ENCODE peak calls at places on chromosomes 7 and 10, in eight cellular contexts. One of them, this sample, is unnamed.

GRCh38 chr7:55309040-55309991 is 55.8 kb upstream of the LANCL2 start:
- DNase-seq in mesothelial cell of epicardium: no peak
- DNase-seq in fibroblast of lung: no peak
- DNase-seq in BE2C: no peak
- DNase-seq in GM12864: peak
- DNase-seq in RWPE2: no peak
- DNase-seq in GM06990: peak
- DNase-seq in AG04450: no peak
- DNase-seq in this sample: peak

GRCh38 chr7:155007947-155008346 is 5.0 kb upstream of the PAXIP1 start:
- DNase-seq in mesothelial cell of epicardium: no peak
- DNase-seq in fibroblast of lung: peak
- DNase-seq in BE2C: peak
- DNase-seq in GM12864: no peak
- DNase-seq in RWPE2: no peak
- DNase-seq in GM06990: no peak
- DNase-seq in AG04450: no peak
- DNase-seq in this sample: peak

GRCh38 chr7:123916240-123916724 is 8.8 kb upstream of the SPAM1 start:
- DNase-seq in mesothelial cell of epicardium: no peak
- DNase-seq in fibroblast of lung: peak
- DNase-seq in BE2C: no peak
- DNase-seq in GM12864: no peak
- DNase-seq in RWPE2: no peak
- DNase-seq in GM06990: no peak
- DNase-seq in AG04450: no peak
- DNase-seq in this sample: peak

GRCh38 chr10:57657164-57657765 is 610.4 kb downstream of the IPMK start:
- DNase-seq in mesothelial cell of epicardium: peak
- DNase-seq in fibroblast of lung: peak
- DNase-seq in BE2C: peak
- DNase-seq in GM12864: peak
- DNase-seq in RWPE2: peak
- DNase-seq in GM06990: peak
- DNase-seq in AG04450: no peak
- DNase-seq in this sample: peak

GRCh38 chr7:84790873-84791272 is 396.0 kb downstream of the SEMA3D start:
- DNase-seq in mesothelial cell of epicardium: no peak
- DNase-seq in fibroblast of lung: peak
- DNase-seq in BE2C: no peak
- DNase-seq in GM12864: no peak
- DNase-seq in RWPE2: no peak
- DNase-seq in GM06990: no peak
- DNase-seq in AG04450: no peak
- DNase-seq in this sample: no peak

GRCh38 chr10:132543916-132544743 is 6.5 kb downstream of the INPP5A start:
- DNase-seq in mesothelial cell of epicardium: no peak
- DNase-seq in fibroblast of lung: no peak
- DNase-seq in BE2C: no peak
- DNase-seq in GM12864: no peak
- DNase-seq in RWPE2: no peak
- DNase-seq in GM06990: no peak
- DNase-seq in AG04450: no peak
- DNase-seq in this sample: peak

GRCh38 chr7:114663502-114663901 is 248.9 kb downstream of the FOXP2 start:
- DNase-seq in mesothelial cell of epicardium: no peak
- DNase-seq in fibroblast of lung: peak
- DNase-seq in BE2C: no peak
- DNase-seq in GM12864: peak
- DNase-seq in RWPE2: no peak
- DNase-seq in GM06990: peak
- DNase-seq in AG04450: peak
- DNase-seq in this sample: no peak

GRCh38 chr10:78588194-78588811 is 480.5 kb upstream of the ZMIZ1 start:
- DNase-seq in mesothelial cell of epicardium: peak
- DNase-seq in fibroblast of lung: peak
- DNase-seq in BE2C: peak
- DNase-seq in GM12864: no peak
- DNase-seq in RWPE2: no peak
- DNase-seq in GM06990: no peak
- DNase-seq in AG04450: peak
- DNase-seq in this sample: no peak

GRCh38 chr10:99976886-99977391 is 32.8 kb downstream of the DNMBP start:
- DNase-seq in mesothelial cell of epicardium: no peak
- DNase-seq in fibroblast of lung: peak
- DNase-seq in BE2C: no peak
- DNase-seq in GM12864: no peak
- DNase-seq in RWPE2: peak
- DNase-seq in GM06990: no peak
- DNase-seq in AG04450: peak
- DNase-seq in this sample: no peak

GRCh38 chr10:124717911-124718734 is 26.1 kb downstream of the FAM53B start:
- DNase-seq in mesothelial cell of epicardium: no peak
- DNase-seq in fibroblast of lung: no peak
- DNase-seq in BE2C: no peak
- DNase-seq in GM12864: peak
- DNase-seq in RWPE2: no peak
- DNase-seq in GM06990: peak
- DNase-seq in AG04450: no peak
- DNase-seq in this sample: peak

GRCh38 chr10:130300608-130301025 is 164.4 kb downstream of the GLRX3 start:
- DNase-seq in mesothelial cell of epicardium: no peak
- DNase-seq in fibroblast of lung: peak
- DNase-seq in BE2C: no peak
- DNase-seq in GM12864: no peak
- DNase-seq in RWPE2: no peak
- DNase-seq in GM06990: no peak
- DNase-seq in AG04450: no peak
- DNase-seq in this sample: no peak

GRCh38 chr7:8217200-8218068 is 44.5 kb downstream of the ICA1 start:
- DNase-seq in mesothelial cell of epicardium: no peak
- DNase-seq in fibroblast of lung: peak
- DNase-seq in BE2C: peak
- DNase-seq in GM12864: peak
- DNase-seq in RWPE2: no peak
- DNase-seq in GM06990: peak
- DNase-seq in AG04450: peak
- DNase-seq in this sample: peak

GRCh38 chr7:87628780-87629569 is 777 bp downstream of the RUNDC3B start:
- DNase-seq in mesothelial cell of epicardium: peak
- DNase-seq in fibroblast of lung: no peak
- DNase-seq in BE2C: peak
- DNase-seq in GM12864: no peak
- DNase-seq in RWPE2: no peak
- DNase-seq in GM06990: no peak
- DNase-seq in AG04450: no peak
- DNase-seq in this sample: peak

GRCh38 chr7:29243777-29244655 is 49.4 kb downstream of the CHN2 start:
- DNase-seq in mesothelial cell of epicardium: no peak
- DNase-seq in fibroblast of lung: no peak
- DNase-seq in BE2C: no peak
- DNase-seq in GM12864: no peak
- DNase-seq in RWPE2: no peak
- DNase-seq in GM06990: peak
- DNase-seq in AG04450: no peak
- DNase-seq in this sample: no peak

DNA sequence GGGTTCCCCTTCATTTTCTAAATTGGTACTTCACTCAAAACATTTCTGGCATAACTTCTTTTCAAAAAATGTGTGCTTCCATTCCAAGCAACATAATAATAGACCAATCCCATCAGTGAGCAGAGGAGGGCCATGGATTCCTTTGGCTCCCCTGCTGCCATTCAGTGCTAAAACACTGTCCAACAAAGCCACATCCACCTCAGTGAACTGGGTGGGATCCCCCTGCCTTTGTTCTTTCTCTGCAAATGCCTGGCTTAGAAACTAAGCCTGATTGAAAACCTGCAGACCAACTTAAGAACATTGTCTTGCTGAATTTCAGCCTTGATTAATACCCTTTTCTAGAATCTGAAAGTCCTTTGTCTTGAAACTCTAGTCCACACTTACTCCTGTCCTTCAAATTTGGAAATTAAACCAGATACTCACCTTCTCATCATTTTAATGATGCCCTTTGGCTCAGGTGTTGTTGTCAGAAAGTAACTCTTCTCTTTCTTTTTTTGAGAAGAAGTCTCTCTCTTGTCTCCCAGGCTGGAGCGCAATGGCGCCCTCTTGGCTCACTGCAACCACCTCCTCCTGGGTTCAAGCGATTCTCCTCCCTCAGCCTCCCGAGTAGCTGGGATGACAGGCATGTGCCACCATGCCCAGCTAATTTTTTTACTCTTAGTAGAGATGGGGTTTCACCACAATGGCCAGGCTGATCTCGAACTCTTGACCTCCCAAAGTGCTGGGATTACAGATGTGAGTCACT is 132.3 kb downstream of the PLXNA4 start:
- DNase-seq in mesothelial cell of epicardium: no peak
- DNase-seq in fibroblast of lung: no peak
- DNase-seq in BE2C: no peak
- DNase-seq in GM12864: no peak
- DNase-seq in RWPE2: no peak
- DNase-seq in GM06990: no peak
- DNase-seq in AG04450: no peak
- DNase-seq in this sample: no peak
- TF ChIP-seq CTCF in mesothelial cell of epicardium: no peak
- TF ChIP-seq CTCF in fibroblast of lung: no peak
- TF ChIP-seq CTCF in BE2C: no peak
- TF ChIP-seq CTCF in GM12864: no peak
- TF ChIP-seq CTCF in RWPE2: no peak
- TF ChIP-seq CTCF in GM06990: no peak
- TF ChIP-seq CTCF in AG04450: no peak
- TF ChIP-seq CTCF in this sample: no peak

DNA sequence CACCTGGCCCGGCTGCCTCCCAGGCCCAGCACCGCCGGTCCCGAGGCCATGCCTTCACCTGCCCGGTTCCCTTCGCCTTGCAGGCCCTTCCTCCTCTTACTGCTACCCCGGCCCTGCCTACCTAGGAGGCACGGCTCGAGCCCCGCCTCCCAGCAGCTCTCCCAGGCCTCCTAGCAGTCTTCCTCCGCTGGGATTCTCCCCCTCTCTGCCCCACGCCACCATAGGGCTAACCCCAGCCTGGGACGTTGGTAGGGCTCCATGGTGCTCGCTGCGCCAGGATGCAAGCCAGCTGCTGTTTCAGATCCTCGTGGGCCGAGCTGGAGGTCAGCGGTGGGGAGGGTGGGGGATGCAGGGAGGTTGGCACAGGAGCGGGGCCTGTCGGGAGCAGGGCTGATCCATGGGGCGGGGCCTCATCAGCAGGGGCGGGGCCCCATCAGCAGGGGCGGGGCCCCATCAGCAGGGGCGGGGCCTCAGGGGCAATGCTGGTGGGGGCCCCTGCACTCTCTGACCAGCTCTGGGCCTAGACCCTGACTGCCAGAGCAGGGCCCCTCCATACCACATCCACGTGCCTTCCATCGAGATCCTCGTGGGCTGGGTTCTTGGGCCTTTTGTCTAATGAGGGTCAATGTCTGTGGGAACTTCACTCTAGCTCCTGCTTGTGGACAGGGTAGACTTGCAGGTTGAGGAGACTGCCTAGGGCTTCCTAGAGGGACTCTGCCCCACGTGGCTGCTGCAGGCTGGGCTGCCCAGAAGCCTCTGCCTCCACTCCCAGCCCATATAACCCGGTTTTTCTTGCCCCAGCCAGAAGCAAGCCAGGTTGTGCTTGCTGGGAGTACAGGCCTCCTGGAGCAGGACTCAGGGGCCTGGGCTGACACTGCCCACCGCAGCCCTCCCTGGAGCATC is 63.1 kb downstream of the RASGEF1A start:
- DNase-seq in mesothelial cell of epicardium: peak
- DNase-seq in fibroblast of lung: no peak
- DNase-seq in BE2C: peak
- DNase-seq in GM12864: no peak
- DNase-seq in RWPE2: peak
- DNase-seq in GM06990: no peak
- DNase-seq in AG04450: no peak
- DNase-seq in this sample: peak
- TF ChIP-seq CTCF in mesothelial cell of epicardium: no peak
- TF ChIP-seq CTCF in fibroblast of lung: no peak
- TF ChIP-seq CTCF in BE2C: no peak
- TF ChIP-seq CTCF in GM12864: no peak
- TF ChIP-seq CTCF in RWPE2: no peak
- TF ChIP-seq CTCF in GM06990: no peak
- TF ChIP-seq CTCF in AG04450: no peak
- TF ChIP-seq CTCF in this sample: no peak

GRCh38 chr7:64795176-64795575 is 948 bp downstream of the ZNF138 start:
- DNase-seq in mesothelial cell of epicardium: no peak
- DNase-seq in fibroblast of lung: no peak
- DNase-seq in BE2C: no peak
- DNase-seq in GM12864: no peak
- DNase-seq in RWPE2: no peak
- DNase-seq in GM06990: no peak
- DNase-seq in AG04450: no peak
- DNase-seq in this sample: no peak

GRCh38 chr7:64793106-64793755 is 997 bp upstream of the ZNF138 start:
- DNase-seq in mesothelial cell of epicardium: no peak
- DNase-seq in fibroblast of lung: no peak
- DNase-seq in BE2C: no peak
- DNase-seq in GM12864: no peak
- DNase-seq in RWPE2: no peak
- DNase-seq in GM06990: no peak
- DNase-seq in AG04450: no peak
- DNase-seq in this sample: no peak

GRCh38 chr7:64794171-64794844 is at the start of gene ZNF138:
- DNase-seq in mesothelial cell of epicardium: peak
- DNase-seq in fibroblast of lung: peak
- DNase-seq in BE2C: peak
- DNase-seq in GM12864: peak
- DNase-seq in RWPE2: peak
- DNase-seq in GM06990: peak
- DNase-seq in AG04450: peak
- DNase-seq in this sample: peak
- TF ChIP-seq CTCF in mesothelial cell of epicardium: no peak
- TF ChIP-seq CTCF in fibroblast of lung: no peak
- TF ChIP-seq CTCF in BE2C: no peak
- TF ChIP-seq CTCF in GM12864: no peak
- TF ChIP-seq CTCF in RWPE2: no peak
- TF ChIP-seq CTCF in GM06990: no peak
- TF ChIP-seq CTCF in AG04450: peak
- TF ChIP-seq CTCF in this sample: no peak

DNA sequence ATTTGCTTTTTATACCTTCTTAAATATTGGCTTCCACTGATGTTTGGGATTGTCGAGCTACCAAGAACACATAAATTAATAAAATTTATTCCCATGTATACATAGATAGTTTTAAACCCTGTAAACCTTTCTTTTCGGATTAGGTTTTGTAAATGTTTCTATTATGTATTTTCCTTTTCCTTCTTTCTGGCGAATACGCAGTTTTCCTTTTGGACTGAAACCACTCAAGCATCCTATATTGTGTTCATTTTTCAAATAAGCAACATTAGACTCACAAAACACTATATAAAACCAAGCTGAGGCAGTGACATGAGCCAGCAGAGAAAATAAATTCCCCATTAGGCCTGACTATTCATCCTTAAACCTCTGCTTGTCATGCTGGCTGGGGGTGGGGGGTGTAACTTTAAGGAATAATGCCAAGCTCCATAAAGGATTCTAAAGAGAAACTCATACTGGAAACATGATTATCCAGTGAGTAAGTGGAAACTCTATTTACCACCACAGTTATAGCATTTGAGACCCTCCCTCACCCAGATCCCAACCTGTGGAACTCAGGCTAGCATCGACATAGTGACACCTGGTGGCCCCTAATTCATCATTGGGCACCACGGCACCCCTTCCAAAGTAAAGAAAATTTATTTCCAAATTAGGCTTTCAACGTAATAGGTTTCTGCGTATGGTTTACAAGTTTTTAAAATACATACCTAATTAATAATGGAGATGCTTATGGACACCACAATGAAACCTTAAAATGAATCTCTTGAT is 86.5 kb upstream of the CELF2 start:
- DNase-seq in mesothelial cell of epicardium: no peak
- DNase-seq in fibroblast of lung: no peak
- DNase-seq in BE2C: no peak
- DNase-seq in GM12864: no peak
- DNase-seq in RWPE2: no peak
- DNase-seq in GM06990: no peak
- DNase-seq in AG04450: no peak
- DNase-seq in this sample: no peak
- TF ChIP-seq CTCF in mesothelial cell of epicardium: no peak
- TF ChIP-seq CTCF in fibroblast of lung: no peak
- TF ChIP-seq CTCF in BE2C: no peak
- TF ChIP-seq CTCF in GM12864: no peak
- TF ChIP-seq CTCF in RWPE2: peak
- TF ChIP-seq CTCF in GM06990: peak
- TF ChIP-seq CTCF in AG04450: no peak
- TF ChIP-seq CTCF in this sample: no peak

This sample was measured in GM20000.